ENCODE peak calls at places on chromosomes 12 and 14, in four cellular contexts. K is K562, C is HepG2, O is WTC11. P is an unnamed sample.

GRCh38 chr12:131950182-131950913 is 606 bp downstream of the EP400 start:
- DNase-seq in K (peak; percentile 45), C (no peak), O (no peak), P (no peak)

GRCh38 chr12:122006186-122006926 is 15.3 kb upstream of the BCL7A start:
- DNase-seq in C (no peak), K (no peak), O (no peak), P (no peak)

GRCh38 chr12:45577844-45578399 is 151.6 kb upstream of the ARID2 start:
- DNase-seq in K (no peak), O (no peak), C (no peak), P (no peak)

GRCh38 chr12:14910090-14910915 is 24.6 kb upstream of the MGP start:
- DNase-seq in O (no peak), K (no peak), C (no peak), P (no peak)

GRCh38 chr14:90651976-90652560 is 164.2 kb downstream of the TTC7B start:
- DNase-seq in K (no peak), C (no peak), O (no peak), P (no peak)

GRCh38 chr12:59158066-59158465 is 237.8 kb upstream of the LRIG3 start:
- DNase-seq in C (no peak), O (no peak), K (no peak), P (no peak)

GRCh38 chr14:92690171-92691011 is 58.0 kb downstream of the LGMN start:
- DNase-seq in K (peak; percentile 24), C (peak; percentile 45), O (peak; percentile 28), P (no peak)

GRCh38 chr12:25904442-25904841 is 54.0 kb upstream of the RASSF8 start:
- DNase-seq in K (no peak), O (no peak), C (no peak), P (no peak)

GRCh38 chr14:103104654-103105511 is 10.4 kb downstream of the EXOC3L4 start:
- DNase-seq in O (peak; percentile 85), K (peak; percentile 71), C (no peak), P (no peak)

GRCh38 chr14:32192712-32193373 is 9.0 kb upstream of the RNU6-7 start:
- DNase-seq in C (no peak), K (no peak), O (no peak), P (no peak)

GRCh38 chr12:89326260-89327040 is 25.9 kb downstream of the DUSP6 start:
- DNase-seq in K (peak; percentile 39), O (no peak), C (no peak), P (no peak)

GRCh38 chr12:96751626-96752025 is 155.4 kb upstream of the NEDD1 start:
- DNase-seq in O (no peak), C (no peak), K (no peak), P (no peak)
- TF ChIP-seq SP1 in O (no peak), C (no peak), K (no peak), P (no peak)

GRCh38 chr14:74710477-74710876 is 2.4 kb downstream of the AREL1 start:
- DNase-seq in C (no peak), K (peak; percentile 58), O (no peak), P (no peak)
- TF ChIP-seq NR2C2 in C (no peak), K (no peak), O (no peak), P (no peak)

DNA sequence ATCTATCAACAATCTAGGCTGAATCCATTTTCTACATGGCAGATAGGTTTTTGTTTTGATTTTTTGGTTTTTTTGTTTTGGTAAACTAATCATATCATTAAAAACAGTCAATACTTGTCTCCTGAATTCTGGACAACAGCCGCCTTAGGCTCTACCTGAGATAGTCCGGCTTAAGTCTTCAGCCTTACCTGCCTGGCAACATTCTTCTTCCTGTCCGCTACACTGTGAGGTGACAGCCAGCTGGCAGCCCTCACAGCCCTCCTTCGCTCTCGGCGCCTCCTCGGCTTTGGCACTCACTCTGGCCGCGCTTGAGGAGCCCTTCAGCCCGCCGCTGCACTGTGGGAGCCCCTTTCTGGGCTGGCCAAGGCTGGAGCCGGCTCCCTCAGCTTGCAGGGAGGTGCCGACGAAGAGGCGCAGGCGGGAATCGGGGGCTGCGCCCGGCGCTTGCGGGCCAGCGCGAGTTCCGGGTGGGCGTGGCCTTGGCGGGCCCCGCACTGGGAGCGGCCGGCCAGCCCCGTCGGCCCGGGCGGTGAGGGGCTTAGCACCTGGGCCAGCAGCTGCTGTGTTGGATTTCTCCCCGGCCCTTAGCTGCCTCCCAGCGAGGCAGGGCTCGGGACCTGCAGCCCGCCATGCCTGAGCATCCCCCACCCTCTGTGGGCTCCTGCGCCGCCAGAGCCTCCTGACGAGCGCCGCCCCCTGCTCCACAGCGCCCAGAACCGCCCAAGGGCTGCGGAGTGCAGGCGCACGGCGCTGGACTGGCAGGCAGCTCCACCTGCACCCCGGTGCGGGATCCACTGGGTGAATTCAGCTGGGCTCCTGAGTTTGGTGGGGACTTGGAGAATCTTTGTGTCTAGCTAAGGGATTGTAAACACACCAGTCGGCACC is 49.0 kb downstream of the MDGA2 start:
- DNase-seq in O (no peak), K (peak; percentile 1), C (no peak), P (no peak)
- TF ChIP-seq SP1 in O (no peak), K (no peak), C (no peak), P (no peak)

GRCh38 chr12:102816816-102817434 is 100.1 kb downstream of the PAH start:
- DNase-seq in C (peak; percentile 24), O (no peak), K (peak; percentile 37), P (no peak)
- TF ChIP-seq NR2C2 in C (no peak), O (no peak), K (no peak), P (no peak)

GRCh38 chr12:3305464-3305863 is 185.5 kb upstream of the PRMT8 start:
- DNase-seq in O (no peak), K (no peak), C (no peak), P (no peak)

GRCh38 chr12:3305904-3306619 is 184.9 kb upstream of the PRMT8 start:
- DNase-seq in C (no peak), K (no peak), O (no peak), P (no peak)

GRCh38 chr12:3304436-3305135 is 186.4 kb upstream of the PRMT8 start:
- DNase-seq in C (peak; percentile 80), O (no peak), K (no peak), P (no peak)

GRCh38 chr12:3302406-3303041 is 188.5 kb upstream of the PRMT8 start:
- DNase-seq in C (no peak), K (no peak), O (no peak), P (no peak)

DNA sequence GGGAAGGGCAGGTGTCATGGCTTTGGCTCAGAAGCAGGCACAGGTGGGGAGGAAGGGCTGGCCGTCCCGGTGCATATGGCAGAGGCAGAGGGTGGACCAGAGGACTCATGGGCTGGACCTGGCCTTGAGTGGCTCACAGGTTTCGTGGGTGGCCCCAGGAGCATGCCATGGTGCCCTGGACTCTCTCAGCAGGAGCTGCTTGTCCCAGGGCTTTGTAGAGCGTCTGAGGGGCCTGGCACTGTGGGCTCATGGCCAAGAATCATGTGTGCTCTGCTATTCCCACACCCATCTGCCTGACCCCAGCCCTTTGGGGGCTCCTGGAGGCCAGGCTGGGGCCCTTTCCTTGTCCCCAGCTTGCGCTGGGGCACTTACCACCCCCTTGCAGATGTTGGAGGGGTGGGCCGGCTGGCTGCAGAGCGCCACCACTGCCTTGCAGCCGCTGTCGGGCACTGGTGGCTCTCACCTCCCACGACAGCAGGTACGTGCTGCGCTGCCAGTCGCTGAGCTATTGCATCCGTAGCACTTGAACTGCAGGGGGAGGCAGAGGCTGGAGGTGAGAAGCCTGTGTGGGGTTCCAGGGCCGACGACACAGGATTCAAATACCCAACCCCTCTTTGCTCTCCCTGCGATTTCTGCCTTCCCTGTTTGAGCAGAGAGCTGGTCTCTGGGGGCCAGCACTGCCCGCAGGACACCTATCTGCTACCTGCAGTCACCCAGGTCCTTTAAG is 187.4 kb upstream of the PRMT8 start:
- DNase-seq in K (no peak), C (peak; percentile 52), O (peak; percentile 74), P (no peak)
- TF ChIP-seq SP1 in K (no peak), C (no peak), O (no peak), P (no peak)

GRCh38 chr14:36820901-36821300 is 159.2 kb downstream of the PAX9 start:
- DNase-seq in C (no peak), K (no peak), O (no peak), P (no peak)
- TF ChIP-seq NR2C2 in C (no peak), K (no peak), O (no peak), P (no peak)

GRCh38 chr14:59004012-59004411 is 184.5 kb upstream of the DAAM1 start:
- DNase-seq in K (no peak), O (no peak), C (no peak), P (no peak)
- TF ChIP-seq SP1 in K (no peak), O (no peak), C (no peak), P (no peak)

GRCh38 chr12:123105427-123105826 is 45.5 kb downstream of the PITPNM2 start:
- DNase-seq in C (no peak), O (peak; percentile 34), K (no peak), P (no peak)
- TF ChIP-seq NR2C2 in C (no peak), O (no peak), K (no peak), P (no peak)

GRCh38 chr14:62077676-62078261 is 315.5 kb downstream of the SNAPC1 start:
- DNase-seq in C (no peak), K (no peak), O (no peak), P (peak; percentile 41)
- TF ChIP-seq SP1 in C (no peak), K (no peak), O (no peak), P (peak; percentile 74)

DNA sequence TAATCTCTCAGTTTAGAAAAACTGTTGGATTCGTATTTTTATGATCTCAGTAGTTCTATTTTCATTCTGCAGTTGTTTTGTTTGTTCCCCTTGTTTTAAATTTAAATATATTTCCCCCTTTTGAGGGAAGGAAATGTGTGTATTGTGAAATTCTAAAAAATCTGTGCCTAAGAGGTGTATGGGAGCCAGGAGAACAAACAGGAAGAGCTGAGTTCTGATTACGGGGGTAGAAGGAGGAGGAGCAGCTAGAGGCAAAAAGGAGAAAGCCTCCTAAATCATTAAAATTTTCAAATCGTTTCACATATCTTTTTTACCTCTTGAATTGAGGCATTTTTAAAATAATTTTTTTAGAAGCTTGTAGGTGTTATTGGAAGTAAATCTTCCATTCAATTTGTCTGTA is 2.3 kb downstream of the RDH12 start:
- DNase-seq in C (no peak), O (no peak), K (no peak), P (no peak)
- TF ChIP-seq NR2C2 in C (no peak), O (no peak), K (no peak), P (no peak)

P was measured in GM12878.